ENCODE peak calls at places on chromosomes 16 and 17, in four cellular contexts. X is COR-L47; Y is activated CD8-positive, alpha-beta memory T cell treated with anti-CD3 and anti-CD28 coated beads, Interleukin-2, amount 50 U/mL, for 4 hours; Z is RWPE1. G is an unnamed sample.

GRCh38 chr17:64994781-64995538 is 61.6 kb downstream of the GNA13 start:
- DNase-seq in Z (no peak), Y (no peak), X (no peak), G (no peak)

GRCh38 chr17:5921919-5922318 is 148.3 kb upstream of the WSCD1 start:
- DNase-seq in Y (no peak), Z (peak; percentile 47), X (no peak), G (no peak)

GRCh38 chr16:17076121-17076757 is 394.5 kb downstream of the XYLT1 start:
- DNase-seq in X (no peak), Z (no peak), Y (no peak), G (no peak)

GRCh38 chr16:81445143-81445922 is 725 bp downstream of the CMIP start:
- DNase-seq in Y (peak; percentile 52), X (peak; percentile 24), Z (peak; percentile 42), G (no peak)

GRCh38 chr17:45312477-45313418 is 4.1 kb downstream of the MAP3K14 start:
- DNase-seq in Y (no peak), X (no peak), Z (no peak), G (no peak)

GRCh38 chr17:45225051-45225700 is 3.5 kb downstream of the FMNL1 start:
- DNase-seq in X (no peak), Y (peak; percentile 68), Z (no peak), G (no peak)

GRCh38 chr17:17681744-17682292 is 560 bp downstream of the RAI1 start:
- DNase-seq in Y (peak; percentile 41), X (no peak), Z (no peak), G (no peak)

GRCh38 chr16:83715217-83715920 is 92.4 kb upstream of the HSBP1 start:
- DNase-seq in X (peak; percentile 4), Z (no peak), Y (no peak), G (no peak)

GRCh38 chr17:70405492-70406220 is 236.3 kb downstream of the KCNJ2 start:
- DNase-seq in Y (no peak), X (no peak), Z (peak; percentile 92), G (no peak)

GRCh38 chr17:57989011-57989345 is 924 bp upstream of the VEZF1 start:
- DNase-seq in Y (no peak), X (no peak), Z (no peak), G (no peak)

GRCh38 chr16:69927056-69927757 is 23.9 kb upstream of the CLEC18A start:
- DNase-seq in X (no peak), Z (no peak), Y (no peak), G (no peak)

GRCh38 chr16:81140930-81141780 is 45.0 kb upstream of the GCSH start:
- DNase-seq in Z (no peak), Y (no peak), X (no peak), G (no peak)

GRCh38 chr17:49958723-49959122 is 10.3 kb upstream of the DLX4 start:
- DNase-seq in Y (no peak), Z (no peak), X (no peak), G (no peak)

GRCh38 chr17:50314456-50315011 is 31.4 kb upstream of the XYLT2 start:
- DNase-seq in Z (no peak), Y (no peak), X (no peak), G (no peak)

GRCh38 chr16:86509759-86510464 is 415 bp upstream of the FOXF1 start:
- DNase-seq in X (no peak), Y (no peak), Z (no peak), G (no peak)

GRCh38 chr17:81999587-81999974 is 22.2 kb downstream of the ASPSCR1 start:
- DNase-seq in Z (no peak), Y (no peak), X (no peak), G (no peak)

GRCh38 chr17:68196394-68197090 is 51.3 kb upstream of the AMZ2 start:
- DNase-seq in X (no peak), Y (no peak), Z (no peak), G (no peak)

GRCh38 chr16:19384656-19385055 is 33.0 kb upstream of the TMC5 start:
- DNase-seq in Y (no peak), X (peak; percentile 52), Z (peak; percentile 74), G (no peak)

GRCh38 chr16:67199808-67200198 is 872 bp downstream of the ELMO3 start:
- DNase-seq in X (no peak), Z (peak; percentile 36), Y (no peak), G (no peak)

GRCh38 chr16:27844826-27845225 is 218.7 kb downstream of the GSG1L start:
- DNase-seq in Z (no peak), Y (no peak), X (no peak), G (no peak)

GRCh38 chr16:88524274-88524972 is 45.8 kb upstream of the ZC3H18 start:
- DNase-seq in X (no peak), Y (no peak), Z (no peak), G (no peak)

GRCh38 chr17:73165616-73166404 is 1.0 kb downstream of the SSTR2 start:
- DNase-seq in Y (no peak), Z (no peak), X (no peak), G (no peak)

GRCh38 chr17:28405632-28406477 is at the start of gene SLC46A1:
- DNase-seq in Z (peak; percentile 39), Y (peak; percentile 54), X (peak; percentile 67), G (no peak)

GRCh38 chr17:78993241-78993956 is 13.7 kb upstream of the LGALS3BP start:
- DNase-seq in Y (peak; percentile 60), Z (no peak), X (peak; percentile 36), G (no peak)

GRCh38 chr16:30484887-30485286 is 12.3 kb downstream of the ITGAL start:
- DNase-seq in X (no peak), Z (no peak), Y (no peak), G (no peak)

GRCh38 chr17:12028611-12029010 is 7.9 kb downstream of the MAP2K4 start:
- DNase-seq in Z (no peak), Y (no peak), X (no peak), G (no peak)

GRCh38 chr17:77200711-77201110 is 59.9 kb downstream of the SEC14L1 start:
- DNase-seq in X (no peak), Z (no peak), Y (no peak), G (no peak)

GRCh38 chr16:88345031-88345942 is 37.5 kb upstream of the ZNF469 start:
- DNase-seq in Y (no peak), Z (no peak), X (no peak), G (no peak)

GRCh38 chr16:3654249-3654991 is at the start of gene DNASE1:
- DNase-seq in X (no peak), Z (peak; percentile 60), Y (peak; percentile 56), G (peak; percentile 22)

GRCh38 chr17:3762922-3763776 is 37.8 kb downstream of the ITGAE start:
- DNase-seq in X (no peak), Z (no peak), Y (no peak), G (no peak)

GRCh38 chr17:43401293-43401692 is 2.5 kb downstream of the ARL4D start:
- DNase-seq in Y (no peak), Z (peak; percentile 88), X (no peak), G (no peak)

GRCh38 chr16:57276596-57276995 is 7.9 kb downstream of the PLLP start:
- DNase-seq in X (no peak), Z (peak; percentile 86), Y (no peak), G (no peak)

G was measured in activated T-helper 1 cell treated with Interleukin-2 at 50 U/mL for 16 hours.